ENCODE peak calls at places on chromosomes 1 and 21, in six cellular contexts. One of them, this sample, is unnamed.

GRCh38 chr1:21335750-21336168 is 45.5 kb upstream of the ECE1 start:
- DNase-seq in GM20000: no peak
- DNase-seq in breast epithelium: no peak
- DNase-seq in colonic mucosa: no peak
- DNase-seq in sigmoid colon: peak
- DNase-seq in T-helper 9 cell: no peak
- DNase-seq in this sample: no peak

GRCh38 chr1:184036517-184036949 is 995 bp downstream of the COLGALT2 start:
- DNase-seq in GM20000: peak
- DNase-seq in breast epithelium: no peak
- DNase-seq in colonic mucosa: no peak
- DNase-seq in sigmoid colon: peak
- DNase-seq in T-helper 9 cell: no peak
- DNase-seq in this sample: no peak

GRCh38 chr1:177118901-177119300 is 45.6 kb downstream of the ASTN1 start:
- DNase-seq in GM20000: no peak
- DNase-seq in breast epithelium: no peak
- DNase-seq in colonic mucosa: no peak
- DNase-seq in sigmoid colon: no peak
- DNase-seq in T-helper 9 cell: no peak
- DNase-seq in this sample: no peak

GRCh38 chr21:45386728-45387371 is 18.1 kb upstream of the COL18A1 start:
- DNase-seq in GM20000: no peak
- DNase-seq in breast epithelium: no peak
- DNase-seq in colonic mucosa: no peak
- DNase-seq in sigmoid colon: peak
- DNase-seq in T-helper 9 cell: no peak
- DNase-seq in this sample: no peak

GRCh38 chr1:102336602-102337001 is 339.9 kb upstream of the OLFM3 start:
- DNase-seq in GM20000: no peak
- DNase-seq in breast epithelium: no peak
- DNase-seq in colonic mucosa: no peak
- DNase-seq in sigmoid colon: no peak
- DNase-seq in T-helper 9 cell: no peak
- DNase-seq in this sample: no peak

GRCh38 chr1:196309386-196309785 is 298.9 kb downstream of the KCNT2 start:
- DNase-seq in GM20000: no peak
- DNase-seq in breast epithelium: no peak
- DNase-seq in colonic mucosa: no peak
- DNase-seq in sigmoid colon: no peak
- DNase-seq in T-helper 9 cell: no peak
- DNase-seq in this sample: no peak

GRCh38 chr1:236741757-236742156 is 53.3 kb upstream of the MTR start:
- DNase-seq in GM20000: no peak
- DNase-seq in breast epithelium: no peak
- DNase-seq in colonic mucosa: no peak
- DNase-seq in sigmoid colon: no peak
- DNase-seq in T-helper 9 cell: no peak
- DNase-seq in this sample: no peak

GRCh38 chr1:39128959-39129358 is 75.5 kb upstream of the MACF1 start:
- DNase-seq in GM20000: no peak
- DNase-seq in breast epithelium: peak
- DNase-seq in colonic mucosa: peak
- DNase-seq in sigmoid colon: no peak
- DNase-seq in T-helper 9 cell: no peak
- DNase-seq in this sample: no peak

GRCh38 chr1:12064073-12064969 is 1.2 kb downstream of the TNFRSF8 start:
- DNase-seq in GM20000: no peak
- DNase-seq in breast epithelium: no peak
- DNase-seq in colonic mucosa: no peak
- DNase-seq in sigmoid colon: no peak
- DNase-seq in T-helper 9 cell: no peak
- DNase-seq in this sample: no peak

GRCh38 chr1:40045182-40045581 is 4.7 kb downstream of the CAP1 start:
- DNase-seq in GM20000: no peak
- DNase-seq in breast epithelium: no peak
- DNase-seq in colonic mucosa: no peak
- DNase-seq in sigmoid colon: no peak
- DNase-seq in T-helper 9 cell: no peak
- DNase-seq in this sample: no peak

GRCh38 chr1:231139659-231140650 is 21.9 kb upstream of the TRIM67 start:
- DNase-seq in GM20000: no peak
- DNase-seq in breast epithelium: no peak
- DNase-seq in colonic mucosa: no peak
- DNase-seq in sigmoid colon: no peak
- DNase-seq in T-helper 9 cell: no peak
- DNase-seq in this sample: no peak

GRCh38 chr1:84510165-84510564 is 3.8 kb upstream of the GNG5 start:
- DNase-seq in GM20000: no peak
- DNase-seq in breast epithelium: no peak
- DNase-seq in colonic mucosa: no peak
- DNase-seq in sigmoid colon: no peak
- DNase-seq in T-helper 9 cell: no peak
- DNase-seq in this sample: no peak

GRCh38 chr1:164640673-164641352 is 81.8 kb downstream of the PBX1 start:
- DNase-seq in GM20000: no peak
- DNase-seq in breast epithelium: no peak
- DNase-seq in colonic mucosa: no peak
- DNase-seq in sigmoid colon: no peak
- DNase-seq in T-helper 9 cell: no peak
- DNase-seq in this sample: no peak

GRCh38 chr1:21814241-21814918 is 2.3 kb downstream of the LDLRAD2 start:
- DNase-seq in GM20000: peak
- DNase-seq in breast epithelium: no peak
- DNase-seq in colonic mucosa: no peak
- DNase-seq in sigmoid colon: no peak
- DNase-seq in T-helper 9 cell: peak
- DNase-seq in this sample: no peak

GRCh38 chr1:114549137-114549536 is 32.3 kb downstream of the BCAS2 start:
- DNase-seq in GM20000: no peak
- DNase-seq in breast epithelium: no peak
- DNase-seq in colonic mucosa: no peak
- DNase-seq in sigmoid colon: no peak
- DNase-seq in T-helper 9 cell: no peak
- DNase-seq in this sample: no peak

GRCh38 chr1:47347735-47348134 is 14.1 kb downstream of the CMPK1 start:
- DNase-seq in GM20000: no peak
- DNase-seq in breast epithelium: no peak
- DNase-seq in colonic mucosa: no peak
- DNase-seq in sigmoid colon: no peak
- DNase-seq in T-helper 9 cell: no peak
- DNase-seq in this sample: no peak

GRCh38 chr1:221344693-221345092 is 397.2 kb downstream of the DUSP10 start:
- DNase-seq in GM20000: no peak
- DNase-seq in breast epithelium: no peak
- DNase-seq in colonic mucosa: no peak
- DNase-seq in sigmoid colon: no peak
- DNase-seq in T-helper 9 cell: no peak
- DNase-seq in this sample: no peak

GRCh38 chr1:99801584-99801983 is 35.1 kb upstream of the FRRS1 start:
- DNase-seq in GM20000: no peak
- DNase-seq in breast epithelium: no peak
- DNase-seq in colonic mucosa: no peak
- DNase-seq in sigmoid colon: no peak
- DNase-seq in T-helper 9 cell: no peak
- DNase-seq in this sample: no peak

GRCh38 chr21:32333953-32334673 is 35.5 kb downstream of the MRAP start:
- DNase-seq in GM20000: no peak
- DNase-seq in breast epithelium: no peak
- DNase-seq in colonic mucosa: no peak
- DNase-seq in sigmoid colon: no peak
- DNase-seq in T-helper 9 cell: no peak
- DNase-seq in this sample: no peak

GRCh38 chr21:15744926-15745325 is 15.1 kb downstream of the USP25 start:
- DNase-seq in GM20000: no peak
- DNase-seq in breast epithelium: no peak
- DNase-seq in colonic mucosa: no peak
- DNase-seq in sigmoid colon: no peak
- DNase-seq in T-helper 9 cell: no peak
- DNase-seq in this sample: no peak

GRCh38 chr1:227948493-227949260 is 945 bp upstream of the WNT9A start:
- DNase-seq in GM20000: peak
- DNase-seq in breast epithelium: peak
- DNase-seq in colonic mucosa: peak
- DNase-seq in sigmoid colon: peak
- DNase-seq in T-helper 9 cell: no peak
- DNase-seq in this sample: no peak

GRCh38 chr1:9009438-9010366 is 16.5 kb downstream of the SLC2A7 start:
- DNase-seq in GM20000: peak
- DNase-seq in breast epithelium: no peak
- DNase-seq in colonic mucosa: no peak
- DNase-seq in sigmoid colon: no peak
- DNase-seq in T-helper 9 cell: no peak
- DNase-seq in this sample: no peak

GRCh38 chr21:44865561-44866280 is 7.8 kb downstream of the PTTG1IP start:
- DNase-seq in GM20000: no peak
- DNase-seq in breast epithelium: no peak
- DNase-seq in colonic mucosa: no peak
- DNase-seq in sigmoid colon: peak
- DNase-seq in T-helper 9 cell: no peak
- DNase-seq in this sample: no peak

GRCh38 chr1:17251699-17252376 is 2.9 kb downstream of the PADI3 start:
- DNase-seq in GM20000: no peak
- DNase-seq in breast epithelium: no peak
- DNase-seq in colonic mucosa: no peak
- DNase-seq in sigmoid colon: no peak
- DNase-seq in T-helper 9 cell: no peak
- DNase-seq in this sample: no peak

GRCh38 chr1:24191860-24192259 is 4.8 kb upstream of the IFNLR1 start:
- DNase-seq in GM20000: peak
- DNase-seq in breast epithelium: no peak
- DNase-seq in colonic mucosa: no peak
- DNase-seq in sigmoid colon: no peak
- DNase-seq in T-helper 9 cell: no peak
- DNase-seq in this sample: no peak